ENCODE peak calls at places on chromosomes 11 and 22, in seven cellular contexts. One of them, this sample, is unnamed.
A peak's percentile ranks its signal among the peaks of the same experiment; 100 is the strongest.

GRCh38 chr11:128772814-128773213 is 78.9 kb downstream of the FLI1 start:
- DNase-seq in stimulated activated CD4-positive, alpha-beta T cell treated with anti-CD3 and anti-CD28 coated beads, Interleukin-2, amount 100 ng/mL, for 24 hours: peak; percentile 49
- DNase-seq in pancreas: peak; percentile 63
- DNase-seq in GM23338: no peak
- DNase-seq in M059J: no peak
- DNase-seq in MV-4-11: no peak
- DNase-seq in HEK293T: no peak
- DNase-seq in this sample: no peak

GRCh38 chr11:100329352-100329751 is 357.7 kb upstream of the ARHGAP42 start:
- DNase-seq in stimulated activated CD4-positive, alpha-beta T cell treated with anti-CD3 and anti-CD28 coated beads, Interleukin-2, amount 100 ng/mL, for 24 hours: no peak
- DNase-seq in pancreas: no peak
- DNase-seq in GM23338: no peak
- DNase-seq in M059J: peak; percentile 57
- DNase-seq in MV-4-11: no peak
- DNase-seq in HEK293T: no peak
- DNase-seq in this sample: no peak

GRCh38 chr11:75342966-75343870 is 8.2 kb downstream of the ARRB1 start:
- DNase-seq in stimulated activated CD4-positive, alpha-beta T cell treated with anti-CD3 and anti-CD28 coated beads, Interleukin-2, amount 100 ng/mL, for 24 hours: no peak
- DNase-seq in pancreas: peak; percentile 83
- DNase-seq in GM23338: peak; percentile 79
- DNase-seq in M059J: peak; percentile 55
- DNase-seq in MV-4-11: peak; percentile 49
- DNase-seq in HEK293T: no peak
- DNase-seq in this sample: no peak

GRCh38 chr22:29096736-29097669 is 24.2 kb downstream of the KREMEN1 start:
- DNase-seq in stimulated activated CD4-positive, alpha-beta T cell treated with anti-CD3 and anti-CD28 coated beads, Interleukin-2, amount 100 ng/mL, for 24 hours: no peak
- DNase-seq in pancreas: no peak
- DNase-seq in GM23338: peak; percentile 35
- DNase-seq in M059J: no peak
- DNase-seq in MV-4-11: no peak
- DNase-seq in HEK293T: no peak
- DNase-seq in this sample: peak; percentile 99

GRCh38 chr22:26767351-26767970 is 110.1 kb downstream of the MIAT start:
- DNase-seq in stimulated activated CD4-positive, alpha-beta T cell treated with anti-CD3 and anti-CD28 coated beads, Interleukin-2, amount 100 ng/mL, for 24 hours: no peak
- DNase-seq in pancreas: no peak
- DNase-seq in GM23338: no peak
- DNase-seq in M059J: peak; percentile 61
- DNase-seq in MV-4-11: no peak
- DNase-seq in HEK293T: no peak
- DNase-seq in this sample: no peak

GRCh38 chr11:73295259-73295995 is 12.6 kb upstream of the ARHGEF17 start:
- DNase-seq in stimulated activated CD4-positive, alpha-beta T cell treated with anti-CD3 and anti-CD28 coated beads, Interleukin-2, amount 100 ng/mL, for 24 hours: peak; percentile 79
- DNase-seq in pancreas: peak; percentile 66
- DNase-seq in GM23338: peak; percentile 93
- DNase-seq in M059J: peak; percentile 88
- DNase-seq in MV-4-11: peak; percentile 79
- DNase-seq in HEK293T: peak; percentile 81
- DNase-seq in this sample: peak; percentile 85

GRCh38 chr11:19459240-19459639 is 218.5 kb upstream of the E2F8 start:
- DNase-seq in stimulated activated CD4-positive, alpha-beta T cell treated with anti-CD3 and anti-CD28 coated beads, Interleukin-2, amount 100 ng/mL, for 24 hours: no peak
- DNase-seq in pancreas: no peak
- DNase-seq in GM23338: no peak
- DNase-seq in M059J: no peak
- DNase-seq in MV-4-11: no peak
- DNase-seq in HEK293T: no peak
- DNase-seq in this sample: no peak

GRCh38 chr11:27203077-27203476 is 159.9 kb downstream of the CCDC34 start:
- DNase-seq in stimulated activated CD4-positive, alpha-beta T cell treated with anti-CD3 and anti-CD28 coated beads, Interleukin-2, amount 100 ng/mL, for 24 hours: no peak
- DNase-seq in pancreas: no peak
- DNase-seq in GM23338: no peak
- DNase-seq in M059J: no peak
- DNase-seq in MV-4-11: no peak
- DNase-seq in HEK293T: no peak
- DNase-seq in this sample: no peak

GRCh38 chr22:35637254-35637653 is 11.0 kb upstream of the APOL6 start:
- DNase-seq in stimulated activated CD4-positive, alpha-beta T cell treated with anti-CD3 and anti-CD28 coated beads, Interleukin-2, amount 100 ng/mL, for 24 hours: no peak
- DNase-seq in pancreas: no peak
- DNase-seq in GM23338: no peak
- DNase-seq in M059J: no peak
- DNase-seq in MV-4-11: no peak
- DNase-seq in HEK293T: no peak
- DNase-seq in this sample: no peak

GRCh38 chr11:66315921-66316811 is 678 bp downstream of the CD248 start:
- DNase-seq in stimulated activated CD4-positive, alpha-beta T cell treated with anti-CD3 and anti-CD28 coated beads, Interleukin-2, amount 100 ng/mL, for 24 hours: no peak
- DNase-seq in pancreas: peak; percentile 34
- DNase-seq in GM23338: no peak
- DNase-seq in M059J: no peak
- DNase-seq in MV-4-11: no peak
- DNase-seq in HEK293T: no peak
- DNase-seq in this sample: no peak

GRCh38 chr11:12724301-12725046 is 50.3 kb downstream of the TEAD1 start:
- DNase-seq in stimulated activated CD4-positive, alpha-beta T cell treated with anti-CD3 and anti-CD28 coated beads, Interleukin-2, amount 100 ng/mL, for 24 hours: no peak
- DNase-seq in pancreas: peak; percentile 69
- DNase-seq in GM23338: peak; percentile 95
- DNase-seq in M059J: peak; percentile 93
- DNase-seq in MV-4-11: no peak
- DNase-seq in HEK293T: peak; percentile 52
- DNase-seq in this sample: peak; percentile 94

This sample was measured in SK-MEL-5.